ENCODE peak calls at places on chromosomes 7 and 10, in seven cellular contexts. S is mesenchymal stem cell; G is Jurkat, Clone E6-1; L is stimulated activated CD4-positive, alpha-beta T cell treated with anti-CD3 and anti-CD28 coated beads, Interleukin-15, amount 100 ng/mL, for 24 hours; T is T follicular helper cell; F is effector memory CD8-positive, alpha-beta T cell; K is sciatic nerve. J is an unnamed sample.

GRCh38 chr10:127577376-127577775 is 28.3 kb downstream of the NPS start:
- DNase-seq in T (no peak), F (no peak), L (no peak), K (no peak), S (peak; percentile 9), G (no peak), J (no peak)

GRCh38 chr7:105782391-105783063 is 93.9 kb downstream of the ATXN7L1 start:
- DNase-seq in S (peak; percentile 93), L (peak; percentile 69), G (no peak), T (no peak), K (no peak), F (no peak), J (peak; percentile 66)

GRCh38 chr10:126628746-126629145 is 41.7 kb downstream of the C10orf90 start:
- DNase-seq in T (no peak), L (no peak), G (no peak), S (no peak), F (no peak), K (no peak), J (no peak)

GRCh38 chr10:101558671-101559595 is 29.1 kb downstream of the POLL start:
- DNase-seq in S (no peak), T (no peak), G (no peak), L (no peak), K (no peak), F (no peak), J (no peak)

GRCh38 chr10:104122273-104123107 is 519 bp downstream of the SFR1 start:
- DNase-seq in G (peak; percentile 4), S (no peak), K (no peak), T (no peak), F (no peak), L (peak; percentile 25), J (no peak)

GRCh38 chr7:93697901-93698300 is 123.4 kb upstream of the CALCR start:
- DNase-seq in G (no peak), S (no peak), K (no peak), L (no peak), T (no peak), F (no peak), J (no peak)

GRCh38 chr10:5502903-5503835 is 3.8 kb upstream of the CALML5 start:
- DNase-seq in T (no peak), G (no peak), K (peak; percentile 21), L (no peak), S (no peak), F (no peak), J (no peak)

GRCh38 chr7:98420966-98421612 is 20.2 kb upstream of the BAIAP2L1 start:
- DNase-seq in L (peak; percentile 76), K (peak; percentile 59), G (peak; percentile 48), S (peak; percentile 29), T (peak; percentile 44), F (peak; percentile 38), J (peak; percentile 47)

GRCh38 chr7:75891815-75892411 is 13.1 kb downstream of the RHBDD2 start:
- DNase-seq in G (no peak), K (no peak), F (no peak), S (no peak), L (no peak), T (no peak), J (no peak)

GRCh38 chr7:31079126-31079918 is 27.2 kb downstream of the ADCYAP1R1 start:
- DNase-seq in S (no peak), K (no peak), G (no peak), F (no peak), T (no peak), L (no peak), J (no peak)

GRCh38 chr10:71684356-71685173 is 35.0 kb downstream of the C10orf105 start:
- DNase-seq in F (no peak), L (peak; percentile 71), K (no peak), G (peak; percentile 33), S (no peak), T (no peak), J (no peak)

GRCh38 chr7:146319625-146320024 is 203.0 kb downstream of the CNTNAP2 start:
- DNase-seq in G (no peak), S (no peak), L (no peak), K (no peak), T (no peak), F (no peak), J (no peak)

GRCh38 chr10:3672220-3672619 is 112.8 kb downstream of the KLF6 start:
- DNase-seq in T (no peak), F (no peak), G (no peak), L (no peak), S (no peak), K (no peak), J (no peak)

GRCh38 chr7:100583132-100584045 is 2.5 kb downstream of the LRCH4 start:
- DNase-seq in F (peak; percentile 50), S (peak; percentile 90), L (peak; percentile 87), K (peak; percentile 80), G (peak; percentile 84), T (peak; percentile 33), J (no peak)

GRCh38 chr7:70681847-70682350 is 450.0 kb upstream of the GALNT17 start:
- DNase-seq in G (no peak), S (peak; percentile 15), F (no peak), T (no peak), K (no peak), L (peak; percentile 31), J (no peak)

GRCh38 chr10:75048669-75049098 is 62.8 kb upstream of the SAMD8 start:
- DNase-seq in L (no peak), K (no peak), S (peak; percentile 62), G (no peak), T (no peak), F (no peak), J (no peak)